ENCODE peak calls at places on chromosomes 13 and 19, in seven cellular contexts. K is left ventricle myocardium inferior, P is PC-9, T is Peyer's patch, L is IMR-90, C is mammary epithelial cell, U is lower lobe of right lung. O is an unnamed sample. For H3K4me1, the result is how much of the 10 kb centered on the place peaks cover.

GRCh38 chr13:112642061-112642460 is 47.8 kb upstream of the ATP11A start:
- DNase-seq in P (no peak), L (no peak), T (no peak), K (no peak), U (peak), C (no peak), O (no peak)

GRCh38 chr13:80599765-80600164 is 258.8 kb upstream of the SPRY2 start:
- DNase-seq in K (no peak), C (no peak), L (no peak), P (no peak), T (no peak), U (no peak), O (no peak)

GRCh38 chr13:52353116-52353718 is 52.8 kb downstream of the THSD1 start:
- DNase-seq in P (no peak), C (peak), K (no peak), L (peak), U (no peak), T (no peak), O (no peak)

GRCh38 chr13:29905845-29906244 is 55.4 kb upstream of the UBL3 start:
- DNase-seq in T (no peak), P (peak), U (peak), K (no peak), L (peak), C (peak), O (peak)

GRCh38 chr19:42423462-42424344 is 3.5 kb downstream of the LIPE start:
- DNase-seq in T (peak), L (peak), P (peak), U (peak), K (peak), C (peak), O (peak)

GRCh38 chr19:15934332-15935078 is at the start of gene CYP4F11:
- DNase-seq in K (peak), C (peak), L (no peak), P (peak), T (no peak), U (peak), O (peak)

GRCh38 chr19:1102407-1103106 is 1.2 kb upstream of the GPX4 start:
- DNase-seq in P (peak), C (peak), K (no peak), L (peak), U (no peak), T (no peak), O (no peak)

GRCh38 chr19:4456566-4456842 is 1.1 kb downstream of the UBXN6 start:
- DNase-seq in K (no peak), L (peak), T (no peak), U (peak), C (peak), P (no peak), O (no peak)

GRCh38 chr19:28437390-28438346 is 775.3 kb downstream of the UQCRFS1 start:
- DNase-seq in L (no peak), C (no peak), T (no peak), P (no peak), U (no peak), K (no peak), O (no peak)

GRCh38 chr19:41698746-41699230 is 9.6 kb upstream of the CEACAM5 start:
- DNase-seq in L (no peak), K (no peak), U (no peak), P (no peak), T (no peak), C (no peak), O (no peak)

GRCh38 chr19:903266-903797 is 9.7 kb downstream of the R3HDM4 start:
- DNase-seq in P (no peak), U (no peak), C (no peak), L (peak), K (no peak), T (no peak), O (no peak)

GRCh38 chr13:67481445-67481844 is 251.3 kb upstream of the PCDH9 start:
- DNase-seq in K (no peak), P (no peak), T (no peak), C (no peak), L (no peak), U (no peak), O (no peak)

GRCh38 chr13:20064128-20064527 is 96.7 kb downstream of the GJA3 start:
- DNase-seq in U (no peak), T (no peak), L (peak), K (no peak), C (peak), P (no peak), O (no peak)

GRCh38 chr13:20065516-20065915 is 95.3 kb downstream of the GJA3 start:
- DNase-seq in K (no peak), C (no peak), P (no peak), U (no peak), T (no peak), L (no peak), O (no peak)

GRCh38 chr13:20074956-20075355 is 85.9 kb downstream of the GJA3 start:
- DNase-seq in L (no peak), T (no peak), U (no peak), C (no peak), K (no peak), P (no peak), O (no peak)

GRCh38 chr13:20073775-20074174 is 87.1 kb downstream of the GJA3 start:
- DNase-seq in K (no peak), L (no peak), P (no peak), T (no peak), C (no peak), U (no peak), O (no peak)

GRCh38 chr13:20069956-20070355 is 90.9 kb downstream of the GJA3 start:
- DNase-seq in C (no peak), T (no peak), P (no peak), K (no peak), U (no peak), L (no peak), O (no peak)
- H3K27ac ChIP-seq in C (no peak), T (no peak), P (no peak), K (no peak), U (no peak), L (no peak), O (no peak)

GRCh38 chr19:13006431-13007281 is 11.4 kb downstream of the NFIX start:
- DNase-seq in K (no peak), T (no peak), C (no peak), L (no peak), U (no peak), P (no peak), O (no peak)
- H3K4me1 ChIP-seq in K (half or more), T (under half), C (under half), L (under half), U (half or more), P (under half), O (under half)

GRCh38 chr19:49064029-49064629 is 489 bp downstream of the NTF4 start:
- DNase-seq in T (no peak), C (peak), K (no peak), P (peak), U (peak), L (no peak), O (no peak)
- H3K4me3 ChIP-seq in T (no peak), C (peak), K (no peak), P (peak), U (peak), L (no peak), O (no peak)

GRCh38 chr13:97262058-97262457 is 39.9 kb downstream of the MBNL2 start:
- DNase-seq in K (no peak), C (no peak), U (no peak), L (no peak), T (no peak), P (no peak), O (no peak)
- H3K27ac ChIP-seq in K (peak), C (no peak), U (no peak), L (peak), T (no peak), P (no peak), O (peak)

GRCh38 chr19:18846862-18847515 is 15.2 kb downstream of the UPF1 start:
- DNase-seq in L (peak), T (peak), C (peak), U (peak), P (peak), K (peak), O (peak)
- H3K4me1 ChIP-seq in L (under half), T (under half), C (half or more), U (half or more), P (under half), K (half or more), O (under half)

DNA sequence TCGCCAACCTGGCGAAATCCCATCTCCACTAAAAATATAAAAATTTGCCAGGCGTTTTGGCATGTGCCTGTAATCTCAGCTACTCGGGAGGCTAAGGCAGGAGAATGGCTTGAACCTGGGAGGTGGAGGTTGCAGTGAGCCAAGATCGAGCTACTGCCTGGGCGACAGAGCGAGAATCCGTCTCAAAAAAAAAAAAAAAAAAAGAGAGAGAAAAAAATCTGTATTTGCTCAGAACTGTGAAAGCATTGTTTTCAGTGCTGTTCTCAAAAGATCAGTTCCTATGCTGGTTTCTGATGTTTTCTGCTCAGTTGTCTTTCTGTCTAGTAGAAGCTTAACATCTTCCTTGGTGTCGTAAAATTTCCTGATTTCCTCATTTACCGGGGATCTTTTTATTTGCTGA is 2.5 kb downstream of the SF3A2 start:
- DNase-seq in C (no peak), P (no peak), L (no peak), U (no peak), T (no peak), K (no peak), O (no peak)
- H3K4me3 ChIP-seq in C (peak), P (peak), L (peak), U (peak), T (peak), K (peak), O (no peak)

GRCh38 chr19:49396738-49397505 is 8.9 kb downstream of the KASH5 start:
- DNase-seq in T (no peak), K (no peak), P (no peak), U (no peak), C (no peak), L (no peak), O (no peak)

GRCh38 chr19:49398001-49398615 is 10.1 kb downstream of the KASH5 start:
- DNase-seq in U (no peak), P (no peak), C (no peak), K (no peak), L (no peak), T (no peak), O (no peak)

GRCh38 chr19:49400034-49400433 is 12.0 kb downstream of the KASH5 start:
- DNase-seq in U (no peak), C (no peak), T (no peak), K (no peak), P (no peak), L (peak), O (no peak)

GRCh38 chr19:49395581-49396407 is 7.7 kb downstream of the KASH5 start:
- DNase-seq in T (no peak), P (no peak), L (no peak), C (no peak), K (no peak), U (peak), O (no peak)

DNA sequence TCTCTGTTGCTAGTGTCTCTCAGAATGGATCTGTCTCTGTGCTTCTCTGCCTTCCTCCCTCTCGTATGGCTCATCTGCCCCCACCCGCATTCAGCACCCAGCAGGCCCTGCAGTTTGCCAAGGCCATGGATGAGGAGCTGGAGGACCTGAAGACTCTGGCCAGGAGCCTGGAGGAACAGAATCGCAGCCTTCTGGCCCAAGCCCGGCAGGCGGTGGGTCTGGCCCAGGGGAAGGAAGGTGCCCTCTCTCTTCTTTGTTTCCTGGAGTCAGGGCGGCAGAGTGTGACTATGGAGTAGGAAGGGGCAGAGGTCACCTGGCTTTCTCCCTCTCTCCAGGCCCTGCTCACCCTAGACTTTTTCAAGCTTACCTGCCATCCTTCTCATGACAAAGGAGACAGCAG is 10.9 kb downstream of the KASH5 start:
- DNase-seq in L (no peak), C (no peak), U (no peak), T (no peak), K (no peak), P (no peak), O (no peak)
- H3K27ac ChIP-seq in L (no peak), C (no peak), U (no peak), T (no peak), K (no peak), P (no peak), O (no peak)

GRCh38 chr19:19488875-19489690 is 26.3 kb downstream of the TSSK6 start:
- DNase-seq in C (peak), P (peak), K (peak), T (peak), U (peak), L (peak), O (peak)
- H3K4me1 ChIP-seq in C (under half), P (under half), K (half or more), T (under half), U (half or more), L (under half), O (under half)

DNA sequence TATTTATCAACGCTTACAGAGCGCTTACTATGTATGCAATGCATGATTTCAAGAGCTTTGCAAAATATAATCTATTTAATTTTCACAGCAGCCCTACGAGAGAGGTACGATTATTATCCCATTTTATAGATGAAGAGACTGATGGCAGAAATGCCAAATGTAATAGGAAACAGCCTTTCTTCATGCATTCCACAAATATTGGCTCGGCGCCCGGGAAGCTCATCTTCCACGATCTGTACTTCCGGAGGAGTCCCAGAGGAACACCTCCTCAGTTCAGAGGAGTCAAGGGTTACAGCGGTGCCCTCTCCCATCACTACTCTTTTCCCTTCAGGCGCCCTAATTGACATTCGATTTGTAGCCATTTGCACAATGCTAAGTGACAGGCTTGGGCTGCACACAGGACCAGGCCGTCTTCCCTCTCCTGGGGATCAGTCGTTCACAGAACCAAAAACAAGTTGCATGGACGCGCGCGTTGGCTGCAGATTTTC is 1.1 kb upstream of the ARHGAP35 start:
- DNase-seq in T (no peak), P (no peak), U (peak), C (no peak), K (peak), L (peak), O (peak)
- H3K4me3 ChIP-seq in T (peak), P (peak), U (peak), C (peak), K (peak), L (peak), O (no peak)

DNA sequence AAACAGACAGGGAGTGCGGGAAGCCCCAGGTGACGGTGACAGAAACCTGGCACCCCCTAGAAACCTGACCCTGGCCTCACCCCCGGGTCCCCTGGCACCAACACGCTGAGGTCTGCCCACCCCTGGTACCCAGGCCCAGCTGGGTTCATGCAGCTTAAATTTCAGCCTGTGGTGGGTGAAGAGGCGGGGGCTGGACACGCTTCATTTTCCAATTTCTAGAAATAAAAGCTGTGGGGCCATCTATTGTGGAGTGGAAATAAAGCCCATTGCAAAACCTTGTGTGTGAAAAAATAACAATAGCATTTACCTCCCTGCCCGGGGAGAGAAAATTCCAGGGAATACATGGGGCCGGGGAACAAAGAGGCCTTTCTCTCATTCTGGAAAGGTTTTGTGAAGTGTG is 7.5 kb upstream of the FUT5 start:
- DNase-seq in P (no peak), T (no peak), U (no peak), L (no peak), C (no peak), K (no peak), O (no peak)
- H3K27ac ChIP-seq in P (no peak), T (no peak), U (no peak), L (no peak), C (no peak), K (no peak), O (no peak)

O was measured in right lobe of liver.